ENCODE peak calls at places on chromosome 17, in five cellular contexts. I is NCI-H2081; L is NCI-H1436; F is CD8-positive, alpha-beta T cell; K is ELF-1. M is an unnamed sample.

GRCh38 chr17:40348562-40349476 is 15.7 kb downstream of the GJD3 start:
- DNase-seq in L (peak), K (no peak), I (peak), F (no peak), M (no peak)

GRCh38 chr17:15263680-15264079 is 1.4 kb downstream of the PMP22 start:
- DNase-seq in I (no peak), K (no peak), L (no peak), F (no peak), M (no peak)

GRCh38 chr17:30950669-30951399 is 20.0 kb upstream of the RNF135 start:
- DNase-seq in L (peak), I (peak), F (no peak), K (no peak), M (peak)

GRCh38 chr17:32956240-32956970 is 28.5 kb downstream of the TMEM98 start:
- DNase-seq in K (no peak), L (no peak), F (no peak), I (no peak), M (no peak)

GRCh38 chr17:78185981-78186688 is 717 bp downstream of the TK1 start:
- DNase-seq in K (no peak), L (no peak), I (no peak), F (no peak), M (peak)

GRCh38 chr17:50785942-50786570 is 18.7 kb upstream of the ANKRD40CL start:
- DNase-seq in I (peak), K (no peak), L (no peak), F (no peak), M (no peak)

GRCh38 chr17:40859536-40859935 is 7.5 kb downstream of the KRT12 start:
- DNase-seq in L (no peak), I (no peak), K (no peak), F (no peak), M (no peak)

GRCh38 chr17:72651988-72652387 is 440.5 kb downstream of the SLC39A11 start:
- DNase-seq in F (no peak), K (no peak), L (no peak), I (no peak), M (no peak)

GRCh38 chr17:34885076-34885475 is 76.2 kb downstream of the CCT6B start:
- DNase-seq in K (no peak), I (no peak), L (no peak), F (no peak), M (no peak)

GRCh38 chr17:83175551-83176271 is 96.3 kb downstream of the METRNL start:
- DNase-seq in F (no peak), I (no peak), L (no peak), K (no peak), M (no peak)

GRCh38 chr17:78785011-78785662 is 3.1 kb upstream of the CYTH1 start:
- DNase-seq in L (no peak), I (no peak), F (no peak), K (peak), M (no peak)

GRCh38 chr17:56110463-56111138 is 42.7 kb upstream of the ANKFN1 start:
- DNase-seq in L (no peak), K (no peak), F (no peak), I (no peak), M (no peak)

M was measured in RPMI8226.